ENCODE peak calls at places on chromosomes 11 and 22, in eight cellular contexts. One of them, this sample, is unnamed.

GRCh38 chr11:83819936-83820549 is 533.9 kb upstream of the CCDC90B start:
- DNase-seq in esophagus muscularis mucosa: no peak
- DNase-seq in stomach: no peak
- DNase-seq in ovary: no peak
- DNase-seq in tibial nerve: no peak
- DNase-seq in A549: peak; percentile 57
- DNase-seq in transverse colon: no peak
- DNase-seq in suprapubic skin: no peak
- DNase-seq in this sample: no peak

GRCh38 chr11:26247340-26247739 is 84.6 kb upstream of the ANO3 start:
- DNase-seq in suprapubic skin: no peak
- DNase-seq in A549: no peak
- DNase-seq in ovary: no peak
- DNase-seq in transverse colon: no peak
- DNase-seq in tibial nerve: no peak
- DNase-seq in stomach: no peak
- DNase-seq in esophagus muscularis mucosa: no peak
- DNase-seq in this sample: no peak

GRCh38 chr11:2789331-2789730 is 89.5 kb upstream of the KCNQ1OT1 start:
- DNase-seq in esophagus muscularis mucosa: peak; percentile 29
- DNase-seq in A549: no peak
- DNase-seq in stomach: peak; percentile 23
- DNase-seq in suprapubic skin: peak; percentile 48
- DNase-seq in ovary: no peak
- DNase-seq in transverse colon: no peak
- DNase-seq in tibial nerve: peak; percentile 1
- DNase-seq in this sample: peak; percentile 44

GRCh38 chr11:10514210-10514609 is 26.8 kb downstream of the RNF141 start:
- DNase-seq in ovary: no peak
- DNase-seq in esophagus muscularis mucosa: no peak
- DNase-seq in stomach: no peak
- DNase-seq in suprapubic skin: no peak
- DNase-seq in transverse colon: no peak
- DNase-seq in tibial nerve: no peak
- DNase-seq in A549: peak; percentile 12
- DNase-seq in this sample: no peak

GRCh38 chr11:88318017-88318416 is 19.5 kb downstream of the CTSC start:
- DNase-seq in stomach: no peak
- DNase-seq in ovary: no peak
- DNase-seq in tibial nerve: no peak
- DNase-seq in transverse colon: no peak
- DNase-seq in esophagus muscularis mucosa: no peak
- DNase-seq in suprapubic skin: no peak
- DNase-seq in A549: no peak
- DNase-seq in this sample: no peak

GRCh38 chr11:56714206-56714605 is 15.3 kb downstream of the OR9G1 start:
- DNase-seq in suprapubic skin: no peak
- DNase-seq in ovary: no peak
- DNase-seq in tibial nerve: no peak
- DNase-seq in stomach: no peak
- DNase-seq in esophagus muscularis mucosa: no peak
- DNase-seq in A549: no peak
- DNase-seq in transverse colon: no peak
- DNase-seq in this sample: no peak

GRCh38 chr11:41320233-41320993 is 139.0 kb downstream of the LRRC4C start:
- DNase-seq in A549: no peak
- DNase-seq in transverse colon: no peak
- DNase-seq in suprapubic skin: no peak
- DNase-seq in ovary: no peak
- DNase-seq in esophagus muscularis mucosa: no peak
- DNase-seq in tibial nerve: no peak
- DNase-seq in stomach: no peak
- DNase-seq in this sample: no peak

GRCh38 chr11:134261626-134262488 is 8.5 kb downstream of the ACAD8 start:
- DNase-seq in esophagus muscularis mucosa: no peak
- DNase-seq in tibial nerve: no peak
- DNase-seq in transverse colon: no peak
- DNase-seq in ovary: no peak
- DNase-seq in A549: peak; percentile 14
- DNase-seq in stomach: no peak
- DNase-seq in suprapubic skin: no peak
- DNase-seq in this sample: no peak

GRCh38 chr11:86990520-86990919 is 35.3 kb upstream of the FZD4 start:
- DNase-seq in ovary: no peak
- DNase-seq in esophagus muscularis mucosa: no peak
- DNase-seq in stomach: no peak
- DNase-seq in transverse colon: no peak
- DNase-seq in tibial nerve: no peak
- DNase-seq in A549: peak; percentile 22
- DNase-seq in suprapubic skin: no peak
- DNase-seq in this sample: no peak

GRCh38 chr11:12075822-12076821 is 34.3 kb upstream of the MICAL2 start:
- DNase-seq in stomach: no peak
- DNase-seq in transverse colon: peak; percentile 46
- DNase-seq in ovary: no peak
- DNase-seq in A549: peak; percentile 97
- DNase-seq in tibial nerve: no peak
- DNase-seq in suprapubic skin: peak; percentile 66
- DNase-seq in esophagus muscularis mucosa: no peak
- DNase-seq in this sample: peak; percentile 83

GRCh38 chr11:125433454-125434121 is 62.5 kb downstream of the FEZ1 start:
- DNase-seq in esophagus muscularis mucosa: no peak
- DNase-seq in stomach: peak; percentile 29
- DNase-seq in A549: peak; percentile 54
- DNase-seq in suprapubic skin: no peak
- DNase-seq in transverse colon: peak; percentile 10
- DNase-seq in tibial nerve: no peak
- DNase-seq in ovary: peak; percentile 44
- DNase-seq in this sample: no peak

GRCh38 chr11:118144301-118144701 is 8.3 kb downstream of the SCN4B start:
- DNase-seq in ovary: no peak
- DNase-seq in A549: no peak
- DNase-seq in transverse colon: no peak
- DNase-seq in stomach: no peak
- DNase-seq in esophagus muscularis mucosa: no peak
- DNase-seq in suprapubic skin: peak; percentile 54
- DNase-seq in tibial nerve: no peak
- DNase-seq in this sample: peak; percentile 54

GRCh38 chr11:102047305-102047924 is at the start of gene CFAP300:
- DNase-seq in stomach: peak; percentile 82
- DNase-seq in esophagus muscularis mucosa: peak; percentile 93
- DNase-seq in transverse colon: peak; percentile 85
- DNase-seq in tibial nerve: peak; percentile 85
- DNase-seq in suprapubic skin: peak; percentile 93
- DNase-seq in A549: peak; percentile 85
- DNase-seq in ovary: peak; percentile 92
- DNase-seq in this sample: peak; percentile 94

GRCh38 chr11:28835790-28836189 is 727.6 kb downstream of the METTL15 start:
- DNase-seq in stomach: no peak
- DNase-seq in esophagus muscularis mucosa: no peak
- DNase-seq in suprapubic skin: no peak
- DNase-seq in transverse colon: no peak
- DNase-seq in ovary: no peak
- DNase-seq in tibial nerve: no peak
- DNase-seq in A549: peak; percentile 75
- DNase-seq in this sample: no peak

GRCh38 chr22:50571264-50572175 is 6.7 kb downstream of the CPT1B start:
- DNase-seq in tibial nerve: no peak
- DNase-seq in esophagus muscularis mucosa: no peak
- DNase-seq in suprapubic skin: peak; percentile 55
- DNase-seq in ovary: no peak
- DNase-seq in stomach: peak; percentile 89
- DNase-seq in A549: no peak
- DNase-seq in transverse colon: no peak
- DNase-seq in this sample: no peak

GRCh38 chr11:16890442-16890841 is 123.8 kb downstream of the PLEKHA7 start:
- DNase-seq in ovary: no peak
- DNase-seq in A549: no peak
- DNase-seq in stomach: no peak
- DNase-seq in transverse colon: no peak
- DNase-seq in suprapubic skin: no peak
- DNase-seq in esophagus muscularis mucosa: no peak
- DNase-seq in tibial nerve: no peak
- DNase-seq in this sample: no peak

GRCh38 chr11:16891170-16891569 is 123.0 kb downstream of the PLEKHA7 start:
- DNase-seq in A549: no peak
- DNase-seq in esophagus muscularis mucosa: no peak
- DNase-seq in transverse colon: no peak
- DNase-seq in tibial nerve: no peak
- DNase-seq in suprapubic skin: no peak
- DNase-seq in stomach: no peak
- DNase-seq in ovary: no peak
- DNase-seq in this sample: no peak

GRCh38 chr11:16893456-16894076 is 120.6 kb downstream of the PLEKHA7 start:
- DNase-seq in A549: no peak
- DNase-seq in transverse colon: no peak
- DNase-seq in tibial nerve: no peak
- DNase-seq in suprapubic skin: no peak
- DNase-seq in stomach: no peak
- DNase-seq in ovary: no peak
- DNase-seq in esophagus muscularis mucosa: no peak
- DNase-seq in this sample: no peak

GRCh38 chr11:16891964-16892363 is 122.2 kb downstream of the PLEKHA7 start:
- DNase-seq in transverse colon: no peak
- DNase-seq in ovary: no peak
- DNase-seq in tibial nerve: no peak
- DNase-seq in stomach: no peak
- DNase-seq in A549: no peak
- DNase-seq in esophagus muscularis mucosa: no peak
- DNase-seq in suprapubic skin: no peak
- DNase-seq in this sample: no peak

GRCh38 chr11:16889905-16890304 is 124.3 kb downstream of the PLEKHA7 start:
- DNase-seq in suprapubic skin: no peak
- DNase-seq in A549: peak; percentile 25
- DNase-seq in stomach: no peak
- DNase-seq in esophagus muscularis mucosa: no peak
- DNase-seq in transverse colon: no peak
- DNase-seq in tibial nerve: no peak
- DNase-seq in ovary: no peak
- DNase-seq in this sample: no peak
- H3K4me3 ChIP-seq in suprapubic skin: no peak overlapping the region
- H3K4me3 ChIP-seq in A549: no peak overlapping the region
- H3K4me3 ChIP-seq in stomach: no peak overlapping the region
- H3K4me3 ChIP-seq in esophagus muscularis mucosa: no peak overlapping the region
- H3K4me3 ChIP-seq in transverse colon: no peak overlapping the region
- H3K4me3 ChIP-seq in tibial nerve: no peak overlapping the region
- H3K4me3 ChIP-seq in ovary: no peak overlapping the region
- H3K4me3 ChIP-seq in this sample: no peak overlapping the region

GRCh38 chr11:68025047-68025446 is 5.4 kb upstream of the NDUFS8 start:
- DNase-seq in tibial nerve: no peak
- DNase-seq in A549: no peak
- DNase-seq in suprapubic skin: no peak
- DNase-seq in transverse colon: no peak
- DNase-seq in stomach: no peak
- DNase-seq in ovary: no peak
- DNase-seq in esophagus muscularis mucosa: no peak
- DNase-seq in this sample: no peak
- TF ChIP-seq EP300 in tibial nerve: no peak
- TF ChIP-seq EP300 in A549: no peak
- TF ChIP-seq EP300 in suprapubic skin: no peak
- TF ChIP-seq EP300 in transverse colon: no peak
- TF ChIP-seq EP300 in stomach: no peak
- TF ChIP-seq EP300 in ovary: no peak
- TF ChIP-seq EP300 in esophagus muscularis mucosa: no peak
- TF ChIP-seq EP300 in this sample: no peak

DNA sequence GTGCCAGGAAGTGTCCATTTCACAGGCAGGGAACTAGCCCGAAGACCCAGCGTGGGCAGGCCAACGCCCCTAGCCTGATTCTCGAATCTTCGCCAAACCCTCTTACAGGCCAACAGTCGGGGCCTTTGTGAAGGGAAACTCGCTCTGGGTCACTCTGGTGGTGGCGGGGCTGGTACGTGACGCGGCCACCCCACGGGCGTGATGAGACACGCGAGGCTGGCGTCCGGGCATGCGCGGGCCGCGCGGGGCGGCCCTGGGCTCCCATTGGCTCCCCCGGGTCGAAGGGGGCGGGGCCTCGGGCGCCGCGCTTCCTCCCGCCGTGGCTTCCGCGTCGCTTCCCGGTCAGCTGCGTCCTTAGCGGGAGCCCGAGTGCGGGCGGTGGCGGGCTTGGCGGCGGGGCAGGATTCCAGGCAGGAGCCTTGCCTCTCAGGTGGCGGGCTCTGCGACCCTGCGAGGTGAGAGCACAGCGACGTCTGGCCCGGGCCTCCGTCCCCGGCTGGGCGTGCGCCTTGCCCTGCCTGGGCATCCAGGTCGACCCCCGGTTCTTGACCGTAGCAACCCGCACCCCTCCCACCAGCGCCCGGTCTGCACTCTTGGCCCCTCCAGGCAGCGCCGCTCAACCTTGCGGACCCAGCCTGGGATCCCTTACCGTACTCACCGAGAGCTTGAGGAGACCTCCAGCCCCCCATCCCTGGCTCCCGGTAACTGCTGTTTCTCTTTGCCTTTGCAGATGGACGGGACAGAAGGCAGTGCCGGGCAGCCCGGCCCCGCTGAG is at the start of gene FRMD8:
- DNase-seq in tibial nerve: peak; percentile 87
- DNase-seq in esophagus muscularis mucosa: peak; percentile 98
- DNase-seq in stomach: peak; percentile 95
- DNase-seq in A549: peak; percentile 70
- DNase-seq in transverse colon: peak; percentile 95
- DNase-seq in ovary: peak; percentile 95
- DNase-seq in suprapubic skin: peak; percentile 95
- DNase-seq in this sample: peak; percentile 97
- TF ChIP-seq POLR2A in tibial nerve: peak; percentile 95
- TF ChIP-seq POLR2A in esophagus muscularis mucosa: peak; percentile 86
- TF ChIP-seq POLR2A in stomach: peak; percentile 50
- TF ChIP-seq POLR2A in A549: peak; percentile 75
- TF ChIP-seq POLR2A in transverse colon: peak; percentile 94
- TF ChIP-seq POLR2A in ovary: peak; percentile 89
- TF ChIP-seq POLR2A in suprapubic skin: no peak
- TF ChIP-seq POLR2A in this sample: peak; percentile 79

GRCh38 chr11:72591023-72591422 is 83.2 kb downstream of the PDE2A start:
- DNase-seq in suprapubic skin: no peak
- DNase-seq in tibial nerve: no peak
- DNase-seq in esophagus muscularis mucosa: no peak
- DNase-seq in A549: no peak
- DNase-seq in transverse colon: no peak
- DNase-seq in stomach: no peak
- DNase-seq in ovary: no peak
- DNase-seq in this sample: no peak

GRCh38 chr11:72588656-72589410 is 85.4 kb downstream of the PDE2A start:
- DNase-seq in ovary: no peak
- DNase-seq in tibial nerve: no peak
- DNase-seq in esophagus muscularis mucosa: no peak
- DNase-seq in transverse colon: no peak
- DNase-seq in A549: no peak
- DNase-seq in stomach: no peak
- DNase-seq in suprapubic skin: no peak
- DNase-seq in this sample: peak; percentile 26

GRCh38 chr11:72587696-72588095 is 86.5 kb downstream of the PDE2A start:
- DNase-seq in transverse colon: no peak
- DNase-seq in ovary: no peak
- DNase-seq in A549: no peak
- DNase-seq in suprapubic skin: peak; percentile 31
- DNase-seq in tibial nerve: no peak
- DNase-seq in esophagus muscularis mucosa: no peak
- DNase-seq in stomach: no peak
- DNase-seq in this sample: peak; percentile 45

GRCh38 chr11:72591785-72592490 is 82.3 kb downstream of the PDE2A start:
- DNase-seq in ovary: no peak
- DNase-seq in tibial nerve: no peak
- DNase-seq in stomach: no peak
- DNase-seq in suprapubic skin: no peak
- DNase-seq in esophagus muscularis mucosa: no peak
- DNase-seq in transverse colon: no peak
- DNase-seq in A549: no peak
- DNase-seq in this sample: no peak

GRCh38 chr11:72589802-72590761 is 84.1 kb downstream of the PDE2A start:
- DNase-seq in esophagus muscularis mucosa: no peak
- DNase-seq in stomach: peak; percentile 47
- DNase-seq in A549: peak; percentile 73
- DNase-seq in ovary: peak; percentile 39
- DNase-seq in tibial nerve: no peak
- DNase-seq in suprapubic skin: no peak
- DNase-seq in transverse colon: peak; percentile 53
- DNase-seq in this sample: no peak
- H3K4me3 ChIP-seq in esophagus muscularis mucosa: peak overlapping the region; percentile 39
- H3K4me3 ChIP-seq in stomach: peak overlapping the region; percentile 49
- H3K4me3 ChIP-seq in A549: peak overlapping the region; percentile 57
- H3K4me3 ChIP-seq in ovary: no peak overlapping the region
- H3K4me3 ChIP-seq in tibial nerve: peak overlapping the region; percentile 25
- H3K4me3 ChIP-seq in suprapubic skin: peak overlapping the region; percentile 35
- H3K4me3 ChIP-seq in transverse colon: no peak overlapping the region
- H3K4me3 ChIP-seq in this sample: no peak overlapping the region